ENCODE peak calls at places on chromosomes 12 and 14, in seven cellular contexts. P is AG10803; S is astrocyte of the spinal cord; V is hypothalamus; D is activated gamma-delta T cell treated with anti-CD3 and anti-CD28 coated beads, Interleukin-2, amount 50 U/mL, for 16 hours; A is CD4-positive, alpha-beta T cell; U is cerebellar nuclear complex. R is an unnamed sample.

GRCh38 chr14:103239751-103240150 is 94.3 kb upstream of the EIF5 start:
- DNase-seq in P (no peak), S (no peak), V (no peak), D (no peak), A (no peak), U (no peak), R (no peak)

GRCh38 chr12:131011165-131012079 is 57.7 kb downstream of the ADGRD1 start:
- DNase-seq in P (peak), S (no peak), V (no peak), D (no peak), A (no peak), U (no peak), R (no peak)

GRCh38 chr12:12582895-12583303 is 20.2 kb upstream of the DUSP16 start:
- DNase-seq in P (peak), S (no peak), V (no peak), D (no peak), A (no peak), U (no peak), R (peak)

GRCh38 chr12:66648336-66648735 is 30.5 kb downstream of the GRIP1 start:
- DNase-seq in P (no peak), S (peak), V (no peak), D (no peak), A (no peak), U (no peak), R (no peak)

GRCh38 chr12:28237423-28237822 is 47.2 kb downstream of the CCDC91 start:
- DNase-seq in P (no peak), S (no peak), V (no peak), D (no peak), A (no peak), U (no peak), R (no peak)

GRCh38 chr12:89525824-89526770 is at the start of gene POC1B:
- DNase-seq in P (peak), S (peak), V (peak), D (peak), A (peak), U (peak), R (peak)

GRCh38 chr12:65612440-65612839 is 211.8 kb upstream of the HMGA2 start:
- DNase-seq in P (no peak), S (peak), V (no peak), D (no peak), A (no peak), U (no peak), R (no peak)

GRCh38 chr12:29673346-29673745 is 110.4 kb downstream of the TMTC1 start:
- DNase-seq in P (no peak), S (peak), V (no peak), D (no peak), A (no peak), U (no peak), R (no peak)

GRCh38 chr12:38316391-38317129 is at the start of gene ALG10B:
- DNase-seq in P (peak), S (peak), V (peak), D (peak), A (peak), U (peak), R (peak)

GRCh38 chr14:45085004-45085403 is 1.1 kb downstream of the PRPF39 start:
- DNase-seq in P (peak), S (peak), V (no peak), D (no peak), A (no peak), U (no peak), R (peak)

GRCh38 chr12:72271401-72271740 is 799 bp upstream of the TRHDE start:
- DNase-seq in P (no peak), S (peak), V (no peak), D (no peak), A (no peak), U (peak), R (peak)

GRCh38 chr12:31868980-31869379 is 90.2 kb upstream of the RESF1 start:
- DNase-seq in P (peak), S (peak), V (peak), D (no peak), A (no peak), U (no peak), R (no peak)

GRCh38 chr14:23829736-23830474 is 123.7 kb upstream of the DHRS4 start:
- DNase-seq in P (peak), S (peak), V (no peak), D (no peak), A (no peak), U (no peak), R (peak)

GRCh38 chr14:98018626-98019025 is 1221.4 kb downstream of the VRK1 start:
- DNase-seq in P (no peak), S (no peak), V (no peak), D (no peak), A (peak), U (no peak), R (no peak)

GRCh38 chr14:49940805-49941421 is 48.0 kb downstream of the ARF6 start:
- DNase-seq in P (peak), S (no peak), V (no peak), D (no peak), A (no peak), U (no peak), R (no peak)

GRCh38 chr12:53105256-53105655 is 2.0 kb downstream of the SOAT2 start:
- DNase-seq in P (no peak), S (no peak), V (no peak), D (no peak), A (no peak), U (no peak), R (no peak)